ENCODE peak calls at places on chromosomes 7 and 10, in five cellular contexts. R is tibial artery, A is stomach, U is AG10803, I is lung. N is an unnamed sample.

GRCh38 chr7:51224811-51225581 is 91.6 kb downstream of the COBL start:
- DNase-seq in R (no peak), A (peak), U (no peak), I (peak), N (peak)

GRCh38 chr7:10802011-10802410 is 171.7 kb upstream of the PHF14 start:
- DNase-seq in R (no peak), A (no peak), U (no peak), I (no peak), N (no peak)

GRCh38 chr10:62885656-62886461 is 69.7 kb upstream of the EGR2 start:
- DNase-seq in R (no peak), A (no peak), U (peak), I (no peak), N (no peak)

GRCh38 chr10:110834622-110835219 is 37.0 kb upstream of the PDCD4 start:
- DNase-seq in R (peak), A (peak), U (no peak), I (no peak), N (peak)

GRCh38 chr7:115359919-115360318 is 438.0 kb downstream of the MDFIC start:
- DNase-seq in R (no peak), A (no peak), U (no peak), I (no peak), N (no peak)

GRCh38 chr7:68744036-68744435 is 854.2 kb upstream of the AUTS2 start:
- DNase-seq in R (no peak), A (no peak), U (no peak), I (no peak), N (no peak)

GRCh38 chr7:124765401-124766352 is at the start of gene GPR37:
- DNase-seq in R (no peak), A (peak), U (peak), I (peak), N (peak)

GRCh38 chr7:73679709-73680108 is 3.5 kb downstream of the DNAJC30 start:
- DNase-seq in R (no peak), A (no peak), U (no peak), I (no peak), N (no peak)

GRCh38 chr10:103982639-103983038 is 15.7 kb downstream of the SLK start:
- DNase-seq in R (no peak), A (no peak), U (no peak), I (no peak), N (no peak)

GRCh38 chr7:7292608-7293007 is 110.3 kb downstream of the C1GALT1 start:
- DNase-seq in R (no peak), A (no peak), U (no peak), I (no peak), N (no peak)

GRCh38 chr7:17988858-17989257 is 38.8 kb downstream of the PRPS1L1 start:
- DNase-seq in R (no peak), A (no peak), U (no peak), I (no peak), N (no peak)

GRCh38 chr7:111741811-111742240 is 179.5 kb upstream of the IMMP2L start:
- DNase-seq in R (peak), A (peak), U (peak), I (no peak), N (peak)

GRCh38 chr10:69061305-69062161 is 26.4 kb upstream of the SRGN start:
- DNase-seq in R (peak), A (peak), U (peak), I (peak), N (no peak)

GRCh38 chr10:114856544-114857287 is 35.1 kb downstream of the FHIP2A start:
- DNase-seq in R (no peak), A (no peak), U (peak), I (no peak), N (no peak)

GRCh38 chr7:22447759-22448158 is 52.2 kb downstream of the STEAP1B start:
- DNase-seq in R (no peak), A (no peak), U (no peak), I (no peak), N (no peak)

GRCh38 chr10:111017093-111017492 is 59.7 kb upstream of the ADRA2A start:
- DNase-seq in R (no peak), A (no peak), U (no peak), I (no peak), N (no peak)

GRCh38 chr10:108049668-108050067 is 885.2 kb upstream of the SORCS1 start:
- DNase-seq in R (no peak), A (no peak), U (no peak), I (no peak), N (no peak)

GRCh38 chr10:100482181-100482833 is 19.5 kb downstream of the WNT8B start:
- DNase-seq in R (peak), A (peak), U (peak), I (peak), N (peak)

GRCh38 chr7:108094933-108095710 is 35.0 kb downstream of the LAMB4 start:
- DNase-seq in R (peak), A (peak), U (peak), I (peak), N (peak)

GRCh38 chr7:25922296-25922695 is 229.7 kb upstream of the NFE2L3 start:
- DNase-seq in R (no peak), A (no peak), U (no peak), I (no peak), N (no peak)

DNA sequence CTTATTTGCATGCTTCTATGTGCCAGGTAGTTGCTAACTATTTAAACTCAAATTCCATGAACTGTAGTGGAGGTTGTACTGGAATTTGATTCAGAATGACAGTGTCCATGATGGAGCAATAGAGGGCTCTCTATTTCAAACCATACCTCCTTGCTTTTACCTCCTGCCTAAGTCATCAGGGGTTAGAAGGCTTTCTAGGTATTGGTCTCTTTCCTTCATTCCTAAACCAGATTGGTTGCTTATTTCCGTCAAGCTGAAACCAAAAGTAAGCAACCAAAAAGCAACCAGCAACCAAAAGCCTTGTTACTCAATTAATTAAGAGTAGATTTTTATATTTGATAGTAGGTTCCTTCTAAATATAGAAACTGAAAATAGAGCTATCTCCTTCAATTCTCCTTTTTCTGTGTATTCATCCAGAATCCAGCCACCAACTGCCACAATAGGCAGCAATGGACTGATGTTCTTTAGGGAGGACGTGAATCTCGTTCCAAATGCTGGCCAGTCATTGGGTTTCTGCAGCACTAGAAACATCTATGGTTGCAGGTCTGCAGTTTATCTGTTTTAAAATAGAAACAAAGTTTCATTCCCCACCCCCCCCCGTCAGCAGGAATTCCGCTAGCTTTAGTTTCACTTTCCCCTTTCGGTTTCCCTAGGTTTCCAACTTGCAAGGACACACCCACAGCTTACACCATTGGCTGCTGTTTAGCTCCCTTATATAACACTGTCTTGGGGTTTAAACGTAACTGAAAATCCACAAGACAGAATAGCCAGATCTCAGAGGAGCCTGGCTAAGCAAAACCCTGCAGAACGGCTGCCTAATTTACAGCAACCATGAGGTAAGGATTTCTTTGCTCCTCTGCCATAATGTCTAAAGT is at the start of gene IFIT1:
- DNase-seq in R (peak), A (peak), U (peak), I (peak), N (peak)
- TF ChIP-seq CTCF in R (no peak), A (no peak), U (no peak), I (no peak), N (no peak)

DNA sequence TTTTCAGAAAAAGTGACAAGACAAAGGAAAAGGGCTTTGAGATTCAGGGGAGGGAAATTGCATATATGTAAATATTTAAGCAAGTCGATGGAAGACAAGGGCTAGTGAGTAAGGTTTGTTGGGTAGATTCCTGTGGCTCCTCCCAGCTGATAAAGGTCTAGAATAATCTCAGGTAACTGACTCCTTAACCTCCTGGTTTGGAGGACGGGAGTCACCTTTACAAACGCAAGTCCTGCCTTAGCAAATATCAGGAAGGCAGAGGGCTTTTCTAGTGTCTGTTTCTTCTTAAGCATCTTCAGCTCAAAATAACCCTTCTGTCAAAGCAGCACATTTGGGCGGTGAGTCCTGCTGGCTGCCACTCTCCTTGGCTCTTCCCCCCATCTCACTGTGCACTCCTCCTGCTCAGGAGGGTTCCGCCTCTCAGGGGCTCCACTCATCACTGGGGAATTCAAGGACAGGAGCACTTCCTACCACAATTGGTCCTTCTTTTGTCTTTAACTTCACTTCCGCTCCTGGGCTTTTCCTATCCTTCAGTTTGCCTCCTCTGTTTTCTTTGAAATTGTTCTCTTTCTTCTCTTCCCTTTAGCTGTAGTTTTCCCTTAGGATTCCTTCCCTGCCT is 496.3 kb upstream of the KLF6 start:
- DNase-seq in R (no peak), A (no peak), U (peak), I (no peak), N (no peak)
- H3K4me3 ChIP-seq in R (no peak), A (no peak), U (no peak), I (no peak), N (no peak)

GRCh38 chr7:1709900-1710299 is 39.8 kb downstream of the ELFN1 start:
- DNase-seq in R (no peak), A (no peak), U (no peak), I (no peak), N (no peak)
- TF ChIP-seq CTCF in R (no peak), A (no peak), U (peak), I (no peak), N (no peak)

DNA sequence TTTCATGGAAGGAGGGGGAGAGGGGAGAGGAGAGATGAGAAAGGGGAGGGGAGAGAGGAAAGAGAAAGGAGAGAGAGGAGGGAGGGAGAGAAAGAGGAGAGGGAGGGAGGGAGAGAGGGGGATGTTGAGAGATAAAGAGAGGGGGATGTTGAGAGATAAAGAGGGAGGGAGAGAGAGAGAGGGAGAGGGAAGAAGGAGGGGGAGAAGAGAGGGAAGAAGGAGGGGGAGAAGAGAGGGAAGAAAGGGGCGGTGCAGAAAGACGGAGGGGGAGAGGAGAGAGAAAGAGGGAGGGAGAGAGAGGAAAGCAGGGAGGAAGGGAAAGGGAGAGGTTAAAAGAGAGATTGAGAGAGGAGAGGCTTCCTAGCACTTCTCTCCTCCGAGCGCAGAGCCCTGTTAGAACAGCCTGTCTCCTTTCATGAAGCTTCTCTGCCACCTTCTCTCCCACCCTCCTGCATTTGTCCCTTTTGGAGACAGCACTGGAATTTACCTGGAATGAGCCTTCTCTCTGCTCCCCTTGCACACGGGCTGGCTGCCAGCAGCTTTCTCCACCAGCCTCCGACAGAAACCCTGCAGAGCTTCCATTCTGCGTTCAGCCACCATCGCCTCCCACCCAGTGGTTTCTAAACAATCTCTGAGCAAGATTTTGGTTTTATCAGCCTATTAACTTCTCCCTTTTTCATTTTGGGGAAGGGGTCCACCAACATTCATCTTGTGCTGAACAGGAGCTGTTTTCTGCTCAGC is 74.0 kb upstream of the CARD11 start:
- DNase-seq in R (no peak), A (no peak), U (no peak), I (no peak), N (peak)
- H3K4me3 ChIP-seq in R (no peak), A (peak), U (no peak), I (no peak), N (no peak)

GRCh38 chr7:33909312-33909711 is 4.0 kb downstream of the BMPER start:
- DNase-seq in R (no peak), A (no peak), U (no peak), I (no peak), N (no peak)
- TF ChIP-seq CTCF in R (no peak), A (no peak), U (no peak), I (no peak), N (no peak)

GRCh38 chr7:27131390-27131819 is 848 bp upstream of the HOXA4 start:
- DNase-seq in R (no peak), A (no peak), U (no peak), I (no peak), N (no peak)
- H3K4me3 ChIP-seq in R (peak), A (peak), U (peak), I (no peak), N (peak)

DNA sequence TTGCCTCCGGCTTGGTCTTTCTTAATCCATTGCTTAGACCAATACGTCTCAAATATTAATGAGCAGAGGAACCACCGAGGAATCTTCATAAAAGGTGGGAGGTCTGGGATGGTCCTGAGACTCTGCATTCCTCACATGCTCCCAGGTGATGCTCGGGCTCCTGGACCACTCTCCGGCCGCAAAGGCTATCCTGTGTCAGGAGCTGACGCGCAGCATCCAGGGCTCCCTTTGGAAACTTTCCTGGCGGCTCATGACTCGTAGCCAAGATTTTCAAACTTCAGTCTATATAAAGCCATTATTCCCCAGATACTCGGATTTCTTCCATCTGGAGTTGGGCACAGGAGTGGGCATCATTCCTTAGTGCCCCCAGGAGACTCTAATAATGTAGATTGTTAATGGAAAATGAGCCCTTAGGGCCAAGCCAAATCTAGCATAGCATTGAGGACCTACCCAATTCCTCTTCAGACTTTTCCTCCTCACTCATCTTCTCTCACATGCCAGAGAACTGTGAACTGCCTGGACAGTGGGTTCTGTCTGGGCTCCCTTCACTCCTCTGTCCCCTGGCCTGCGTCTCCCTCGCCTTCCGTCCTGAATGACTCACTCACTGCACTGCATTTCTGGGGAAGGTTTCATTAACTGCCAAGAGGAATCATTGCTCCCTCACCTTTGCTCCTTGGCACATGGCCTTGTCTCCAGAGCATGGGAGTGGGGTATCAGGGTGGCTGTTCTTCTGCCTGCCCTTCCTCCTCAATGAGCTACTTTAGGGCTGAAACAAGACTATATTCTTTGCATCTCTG is 89.3 kb downstream of the MKI67 start:
- DNase-seq in R (no peak), A (no peak), U (peak), I (no peak), N (no peak)
- TF ChIP-seq CTCF in R (no peak), A (no peak), U (no peak), I (no peak), N (no peak)

N was measured in prostate gland.